ENCODE peak calls at places on chromosomes 16 and 17, in eight cellular contexts. A, R, U, B, E, W, H and G are unnamed samples.

GRCh38 chr17:77144227-77144626 is 3.5 kb downstream of the SEC14L1 start:
- DNase-seq in A (peak), R (no peak), U (no peak), B (no peak), E (no peak), W (no peak), H (no peak), G (no peak)

GRCh38 chr17:3003401-3004149 is 59.8 kb downstream of the OR1D5 start:
- DNase-seq in A (peak), R (no peak), U (peak), B (no peak), E (no peak), W (peak), H (no peak), G (no peak)

GRCh38 chr16:85947511-85948509 is 48.8 kb downstream of the IRF8 start:
- DNase-seq in A (peak), R (no peak), U (no peak), B (no peak), E (no peak), W (no peak), H (no peak), G (no peak)

GRCh38 chr17:59652119-59652518 is 32.4 kb downstream of the CLTC start:
- DNase-seq in A (no peak), R (no peak), U (no peak), B (no peak), E (no peak), W (no peak), H (peak), G (no peak)

GRCh38 chr16:11256657-11257130 is 690 bp upstream of the SOCS1 start:
- DNase-seq in A (no peak), R (peak), U (no peak), B (peak), E (peak), W (no peak), H (peak), G (peak)

GRCh38 chr16:73173396-73173795 is 125.5 kb upstream of the ZFHX3 start:
- DNase-seq in A (no peak), R (no peak), U (no peak), B (no peak), E (no peak), W (no peak), H (no peak), G (no peak)

GRCh38 chr16:721765-722481 is 977 bp downstream of the ANTKMT start:
- DNase-seq in A (no peak), R (no peak), U (no peak), B (no peak), E (no peak), W (no peak), H (no peak), G (no peak)

GRCh38 chr17:10105513-10106001 is 92.8 kb downstream of the GAS7 start:
- DNase-seq in A (no peak), R (no peak), U (peak), B (no peak), E (no peak), W (peak), H (no peak), G (no peak)

GRCh38 chr17:72455562-72455961 is 334.7 kb downstream of the SOX9 start:
- DNase-seq in A (no peak), R (no peak), U (no peak), B (peak), E (no peak), W (no peak), H (no peak), G (no peak)

GRCh38 chr16:89011909-89012621 is 35.1 kb upstream of the CBFA2T3 start:
- DNase-seq in A (no peak), R (no peak), U (no peak), B (no peak), E (no peak), W (no peak), H (no peak), G (no peak)

GRCh38 chr16:68403177-68403576 is 45.1 kb downstream of the SMPD3 start:
- DNase-seq in A (no peak), R (no peak), U (no peak), B (no peak), E (no peak), W (no peak), H (no peak), G (no peak)

GRCh38 chr17:53032861-53033271 is 789.9 kb upstream of the KIF2B start:
- DNase-seq in A (peak), R (peak), U (no peak), B (peak), E (peak), W (no peak), H (peak), G (no peak)

DNA sequence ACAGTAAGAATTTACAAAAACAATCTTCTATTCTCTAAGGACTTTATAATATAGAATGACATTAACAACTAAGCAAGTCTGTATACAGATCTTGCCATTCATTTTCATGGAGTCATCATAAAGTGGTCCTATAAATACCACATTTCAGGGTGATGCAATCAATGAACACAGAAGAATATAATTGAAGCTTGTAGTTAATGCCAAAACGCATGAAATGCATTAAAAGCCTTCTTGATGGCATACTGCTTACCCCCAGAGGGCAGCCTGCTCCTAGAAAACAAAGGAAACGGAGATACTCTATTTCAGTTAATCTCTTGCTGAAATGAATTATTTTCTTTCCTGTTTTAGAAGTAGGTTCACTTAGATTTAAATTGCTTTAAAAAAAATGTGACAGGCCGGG is 45.2 kb upstream of the STAC2 start:
- DNase-seq in A (peak), R (no peak), U (no peak), B (peak), E (peak), W (no peak), H (peak), G (no peak)
- TF ChIP-seq CTCF in A (peak), R (peak), U (no peak), B (peak), E (peak), W (no peak), H (peak), G (no peak)

DNA sequence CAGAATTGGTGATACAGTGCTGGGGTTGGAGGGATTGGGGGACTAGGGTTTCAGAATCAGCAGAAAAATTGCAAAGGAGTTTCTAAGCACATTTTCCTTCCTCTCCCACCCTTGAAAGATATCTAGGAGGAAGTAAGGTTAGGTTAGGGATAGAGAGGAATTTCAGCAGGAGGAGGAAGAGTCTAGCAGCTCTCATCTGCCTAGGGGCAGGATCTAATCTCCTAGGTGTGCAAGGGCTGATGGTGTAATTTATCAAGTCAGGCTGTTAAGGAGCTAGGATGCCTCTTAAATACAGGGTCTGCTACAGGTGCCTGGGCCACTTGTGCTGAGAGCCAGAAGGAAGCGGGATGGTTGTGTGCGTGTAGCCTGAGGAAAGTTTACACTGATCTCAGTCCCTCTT is 1.8 kb upstream of the HNF1B start:
- DNase-seq in A (no peak), R (no peak), U (no peak), B (no peak), E (no peak), W (no peak), H (no peak), G (no peak)
- H3K4me3 ChIP-seq in A (no peak), R (no peak), U (no peak), B (peak), E (no peak), W (no peak), H (no peak), G (no peak)

DNA sequence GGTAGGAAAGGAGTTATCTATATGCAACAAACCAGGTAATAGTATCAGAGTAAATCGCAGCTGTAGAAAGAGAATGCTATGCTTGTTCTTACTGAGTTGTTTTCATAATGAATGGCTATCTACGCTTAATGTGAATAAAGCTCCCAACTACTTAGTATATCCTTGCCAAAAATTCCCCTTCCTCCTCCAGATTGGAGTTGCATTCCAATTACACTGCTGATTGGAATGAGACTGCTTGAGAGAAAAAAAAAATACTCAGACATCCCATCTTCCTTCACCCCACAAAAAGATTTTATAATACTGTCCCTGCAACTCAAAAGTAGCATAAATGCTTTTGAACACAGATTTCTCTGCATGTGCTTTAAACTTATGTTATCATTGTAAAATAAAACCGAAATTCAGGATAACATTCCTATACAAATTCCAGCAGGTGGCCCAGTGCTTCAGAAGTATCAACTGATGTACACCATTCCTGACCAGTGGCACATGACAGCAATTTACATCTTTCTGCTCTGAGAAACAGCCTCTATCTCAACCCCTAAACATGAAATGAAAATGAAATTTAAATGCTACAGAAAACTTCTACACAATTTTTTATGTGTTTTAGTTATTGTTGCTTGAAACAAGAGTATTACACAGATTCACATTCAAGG is 47.0 kb downstream of the SMURF2 start:
- DNase-seq in A (no peak), R (no peak), U (no peak), B (no peak), E (peak), W (no peak), H (no peak), G (no peak)
- TF ChIP-seq CTCF in A (no peak), R (no peak), U (no peak), B (no peak), E (no peak), W (no peak), H (peak), G (no peak)

DNA sequence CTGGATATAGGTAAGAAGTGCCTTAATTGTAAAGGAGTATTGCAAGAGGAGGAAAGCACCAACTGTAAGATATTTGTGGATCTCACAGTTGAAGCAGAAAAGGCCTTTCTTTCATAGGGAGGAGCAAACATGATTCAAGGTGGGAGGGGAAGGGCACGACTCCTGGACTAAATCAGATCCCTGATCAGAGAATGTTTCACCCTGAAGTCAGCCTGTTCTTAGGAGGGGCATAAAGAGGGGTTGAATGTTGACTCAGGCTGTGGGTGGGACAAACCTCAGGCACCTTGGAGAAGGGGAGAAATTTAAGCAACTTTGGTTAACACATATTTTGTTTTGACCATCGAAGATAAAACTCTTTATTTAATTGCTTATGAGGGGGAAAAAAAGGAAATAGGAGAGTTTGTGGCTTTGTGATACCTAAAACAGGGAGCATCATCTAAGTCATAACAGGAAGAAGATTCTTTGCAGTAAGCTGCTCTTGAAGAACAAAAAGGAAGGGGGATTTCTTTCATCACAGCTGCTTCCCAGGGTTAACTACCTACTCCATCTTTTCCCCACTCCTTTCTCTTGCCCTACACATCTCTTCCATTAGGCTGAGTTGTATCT is 158.6 kb upstream of the ZNF267 start:
- DNase-seq in A (peak), R (no peak), U (no peak), B (no peak), E (peak), W (no peak), H (no peak), G (no peak)
- H3K4me3 ChIP-seq in A (peak), R (peak), U (no peak), B (no peak), E (no peak), W (no peak), H (peak), G (peak)

DNA sequence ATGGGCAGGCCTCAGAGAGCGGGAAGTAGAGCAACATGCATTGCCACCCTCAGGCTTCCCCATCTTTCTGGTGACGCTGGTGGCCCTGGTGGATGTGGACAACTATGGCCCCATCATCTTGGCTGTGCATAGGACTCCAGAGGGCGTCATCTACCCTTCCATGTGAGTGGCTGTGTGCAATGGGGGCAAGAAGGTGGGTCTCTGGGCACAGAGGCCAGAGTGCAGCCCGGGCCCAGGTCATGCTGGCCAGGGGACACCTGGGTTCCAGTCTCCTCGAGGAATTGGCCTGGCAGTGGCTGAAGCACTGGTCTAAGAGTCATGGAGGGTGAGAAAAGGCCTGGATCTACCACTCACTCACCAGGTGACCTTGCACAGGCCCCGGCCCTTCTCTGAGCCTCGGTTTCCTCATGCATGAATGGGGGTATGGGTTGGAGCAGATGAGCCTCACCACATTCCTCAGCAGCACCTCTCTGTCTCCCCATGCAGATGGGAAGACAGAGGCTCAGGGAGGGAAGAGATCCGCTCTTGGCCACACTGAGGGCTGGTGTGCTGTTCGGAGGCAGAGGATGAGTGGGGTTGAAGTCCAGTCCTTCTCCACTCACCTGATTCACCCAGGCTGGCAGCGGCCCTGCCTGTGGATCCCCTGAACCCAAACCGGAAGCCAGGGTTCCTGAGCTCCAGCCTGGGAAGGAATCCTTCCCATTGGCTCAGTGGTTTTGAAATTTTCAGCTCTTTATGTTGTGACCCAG is 7.2 kb upstream of the ADGRG3 start:
- DNase-seq in A (no peak), R (no peak), U (no peak), B (no peak), E (no peak), W (no peak), H (no peak), G (no peak)
- TF ChIP-seq CTCF in A (no peak), R (no peak), U (no peak), B (no peak), E (no peak), W (no peak), H (no peak), G (no peak)

GRCh38 chr17:38605852-38606645 is at the start of gene SRCIN1:
- DNase-seq in A (peak), R (peak), U (peak), B (peak), E (peak), W (no peak), H (peak), G (no peak)
- H3K4me3 ChIP-seq in A (peak), R (peak), U (peak), B (peak), E (peak), W (peak), H (peak), G (peak)

DNA sequence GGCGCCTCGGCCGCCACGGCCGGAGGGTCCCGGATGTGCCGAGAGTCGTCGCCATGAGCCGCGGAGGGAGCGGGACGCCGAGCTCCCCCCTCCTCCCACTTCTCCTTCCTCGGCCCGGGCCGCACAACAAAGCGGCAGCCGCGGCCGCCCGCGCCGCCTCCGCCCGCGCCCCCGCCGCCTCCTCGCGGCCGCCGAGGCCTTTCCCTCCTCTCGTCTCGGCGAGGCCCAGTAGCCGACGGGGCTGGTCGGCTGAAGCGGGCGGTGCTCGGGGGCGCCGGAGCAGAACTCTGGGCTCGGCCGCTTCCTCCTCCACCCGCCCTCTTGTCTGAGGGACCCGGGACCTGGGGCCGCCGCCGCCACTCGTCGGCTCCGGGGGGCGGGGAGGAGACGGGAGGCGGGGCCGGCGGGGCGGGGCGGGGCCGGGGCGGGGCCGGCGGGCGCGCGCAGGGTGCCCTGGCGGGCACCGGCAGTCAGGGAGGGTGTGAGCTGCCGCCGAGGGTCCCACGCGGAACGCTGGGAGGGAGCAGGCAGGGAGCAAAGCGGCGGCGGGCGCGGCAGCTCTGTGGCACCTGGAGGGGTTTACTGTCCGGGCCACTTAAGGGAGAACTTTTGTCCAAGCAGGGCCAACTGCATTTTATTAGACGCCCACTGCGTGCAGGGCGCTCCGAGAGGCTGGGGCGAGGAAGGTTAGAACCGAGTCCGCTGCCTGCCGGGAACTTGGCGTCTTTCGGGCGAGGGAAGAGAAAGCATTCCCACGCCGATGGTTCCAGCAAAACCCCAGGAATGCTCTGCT is at the start of gene SMURF2:
- DNase-seq in A (peak), R (peak), U (peak), B (peak), E (peak), W (peak), H (peak), G (peak)
- TF ChIP-seq CTCF in A (no peak), R (no peak), U (peak), B (no peak), E (no peak), W (no peak), H (no peak), G (no peak)

GRCh38 chr16:12317856-12318591 is 341.5 kb downstream of the SNX29 start:
- DNase-seq in A (no peak), R (no peak), U (no peak), B (no peak), E (no peak), W (no peak), H (no peak), G (no peak)

GRCh38 chr16:12320298-12320706 is 343.8 kb downstream of the SNX29 start:
- DNase-seq in A (peak), R (no peak), U (no peak), B (no peak), E (no peak), W (no peak), H (no peak), G (no peak)

GRCh38 chr16:12321363-12321762 is 344.8 kb downstream of the SNX29 start:
- DNase-seq in A (peak), R (peak), U (no peak), B (no peak), E (no peak), W (no peak), H (no peak), G (no peak)

GRCh38 chr16:12318661-12319463 is 342.3 kb downstream of the SNX29 start:
- DNase-seq in A (no peak), R (no peak), U (no peak), B (no peak), E (no peak), W (no peak), H (no peak), G (no peak)

GRCh38 chr16:12319464-12320030 is 343.0 kb downstream of the SNX29 start:
- DNase-seq in A (no peak), R (no peak), U (no peak), B (no peak), E (no peak), W (no peak), H (no peak), G (no peak)
- H3K4me3 ChIP-seq in A (peak), R (no peak), U (no peak), B (no peak), E (no peak), W (no peak), H (no peak), G (no peak)

GRCh38 chr16:21614896-21615295 is 15.5 kb downstream of the METTL9 start:
- DNase-seq in A (no peak), R (no peak), U (no peak), B (no peak), E (no peak), W (no peak), H (no peak), G (no peak)
- TF ChIP-seq CTCF in A (peak), R (peak), U (no peak), B (no peak), E (no peak), W (no peak), H (peak), G (no peak)